ENCODE peak calls at places on chromosome 5, in ten cellular contexts. One of them, this sample, is unnamed.

GRCh38 chr5:66551338-66551737 is 44.9 kb upstream of the MAST4 start:
- DNase-seq in NCI-H146: no peak
- DNase-seq in AG08395: no peak
- DNase-seq in GM06990: no peak
- DNase-seq in AG09319: no peak
- DNase-seq in AG08396: no peak
- DNase-seq in activated CD4-positive, alpha-beta T cell treated with anti-CD3 and anti-CD28 coated beads, Interleukin-2, amount 50 U/mL, for 48 hours: no peak
- DNase-seq in stimulated activated CD8-positive, alpha-beta memory T cell treated with anti-CD3 and anti-CD28 coated beads, Interleukin-15, amount 100 ng/mL, for 4 hours: no peak
- DNase-seq in neural progenitor cell: no peak
- DNase-seq in amniotic stem cell: no peak
- DNase-seq in this sample: no peak

GRCh38 chr5:120527251-120527650 is 63.2 kb downstream of the PRR16 start:
- DNase-seq in amniotic stem cell: no peak
- DNase-seq in stimulated activated CD8-positive, alpha-beta memory T cell treated with anti-CD3 and anti-CD28 coated beads, Interleukin-15, amount 100 ng/mL, for 4 hours: no peak
- DNase-seq in AG09319: no peak
- DNase-seq in AG08395: no peak
- DNase-seq in neural progenitor cell: peak
- DNase-seq in GM06990: no peak
- DNase-seq in activated CD4-positive, alpha-beta T cell treated with anti-CD3 and anti-CD28 coated beads, Interleukin-2, amount 50 U/mL, for 48 hours: no peak
- DNase-seq in NCI-H146: no peak
- DNase-seq in AG08396: no peak
- DNase-seq in this sample: peak

GRCh38 chr5:5881294-5881693 is 458.8 kb downstream of the ICE1 start:
- DNase-seq in NCI-H146: no peak
- DNase-seq in stimulated activated CD8-positive, alpha-beta memory T cell treated with anti-CD3 and anti-CD28 coated beads, Interleukin-15, amount 100 ng/mL, for 4 hours: no peak
- DNase-seq in AG08396: no peak
- DNase-seq in AG08395: no peak
- DNase-seq in activated CD4-positive, alpha-beta T cell treated with anti-CD3 and anti-CD28 coated beads, Interleukin-2, amount 50 U/mL, for 48 hours: no peak
- DNase-seq in neural progenitor cell: peak
- DNase-seq in GM06990: no peak
- DNase-seq in amniotic stem cell: no peak
- DNase-seq in AG09319: no peak
- DNase-seq in this sample: no peak

GRCh38 chr5:27594141-27594540 is 555.8 kb upstream of the CDH9 start:
- DNase-seq in neural progenitor cell: no peak
- DNase-seq in AG08395: no peak
- DNase-seq in GM06990: no peak
- DNase-seq in NCI-H146: peak
- DNase-seq in stimulated activated CD8-positive, alpha-beta memory T cell treated with anti-CD3 and anti-CD28 coated beads, Interleukin-15, amount 100 ng/mL, for 4 hours: no peak
- DNase-seq in AG09319: no peak
- DNase-seq in AG08396: no peak
- DNase-seq in amniotic stem cell: no peak
- DNase-seq in activated CD4-positive, alpha-beta T cell treated with anti-CD3 and anti-CD28 coated beads, Interleukin-2, amount 50 U/mL, for 48 hours: no peak
- DNase-seq in this sample: no peak

GRCh38 chr5:96336351-96336985 is 96.6 kb downstream of the PCSK1 start:
- DNase-seq in activated CD4-positive, alpha-beta T cell treated with anti-CD3 and anti-CD28 coated beads, Interleukin-2, amount 50 U/mL, for 48 hours: peak
- DNase-seq in GM06990: no peak
- DNase-seq in NCI-H146: peak
- DNase-seq in neural progenitor cell: peak
- DNase-seq in AG09319: peak
- DNase-seq in amniotic stem cell: peak
- DNase-seq in AG08395: peak
- DNase-seq in stimulated activated CD8-positive, alpha-beta memory T cell treated with anti-CD3 and anti-CD28 coated beads, Interleukin-15, amount 100 ng/mL, for 4 hours: peak
- DNase-seq in AG08396: peak
- DNase-seq in this sample: peak

GRCh38 chr5:145510324-145510723 is 324.8 kb downstream of the PRELID2 start:
- DNase-seq in AG08396: peak
- DNase-seq in activated CD4-positive, alpha-beta T cell treated with anti-CD3 and anti-CD28 coated beads, Interleukin-2, amount 50 U/mL, for 48 hours: no peak
- DNase-seq in GM06990: no peak
- DNase-seq in AG08395: no peak
- DNase-seq in stimulated activated CD8-positive, alpha-beta memory T cell treated with anti-CD3 and anti-CD28 coated beads, Interleukin-15, amount 100 ng/mL, for 4 hours: no peak
- DNase-seq in neural progenitor cell: no peak
- DNase-seq in AG09319: no peak
- DNase-seq in NCI-H146: no peak
- DNase-seq in amniotic stem cell: no peak
- DNase-seq in this sample: no peak

GRCh38 chr5:180161420-180162303 is 47.3 kb downstream of the RASGEF1C start:
- DNase-seq in NCI-H146: peak
- DNase-seq in amniotic stem cell: no peak
- DNase-seq in neural progenitor cell: peak
- DNase-seq in AG09319: no peak
- DNase-seq in AG08395: no peak
- DNase-seq in stimulated activated CD8-positive, alpha-beta memory T cell treated with anti-CD3 and anti-CD28 coated beads, Interleukin-15, amount 100 ng/mL, for 4 hours: no peak
- DNase-seq in AG08396: no peak
- DNase-seq in GM06990: no peak
- DNase-seq in activated CD4-positive, alpha-beta T cell treated with anti-CD3 and anti-CD28 coated beads, Interleukin-2, amount 50 U/mL, for 48 hours: no peak
- DNase-seq in this sample: no peak

GRCh38 chr5:145925353-145925752 is 11.0 kb upstream of the SH3RF2 start:
- DNase-seq in activated CD4-positive, alpha-beta T cell treated with anti-CD3 and anti-CD28 coated beads, Interleukin-2, amount 50 U/mL, for 48 hours: no peak
- DNase-seq in amniotic stem cell: peak
- DNase-seq in neural progenitor cell: peak
- DNase-seq in GM06990: no peak
- DNase-seq in AG08396: peak
- DNase-seq in AG08395: peak
- DNase-seq in stimulated activated CD8-positive, alpha-beta memory T cell treated with anti-CD3 and anti-CD28 coated beads, Interleukin-15, amount 100 ng/mL, for 4 hours: no peak
- DNase-seq in AG09319: no peak
- DNase-seq in NCI-H146: no peak
- DNase-seq in this sample: no peak

GRCh38 chr5:21236104-21236503 is 1248.1 kb upstream of the CDH18 start:
- DNase-seq in amniotic stem cell: no peak
- DNase-seq in activated CD4-positive, alpha-beta T cell treated with anti-CD3 and anti-CD28 coated beads, Interleukin-2, amount 50 U/mL, for 48 hours: no peak
- DNase-seq in AG08395: no peak
- DNase-seq in NCI-H146: no peak
- DNase-seq in AG08396: no peak
- DNase-seq in neural progenitor cell: no peak
- DNase-seq in AG09319: no peak
- DNase-seq in GM06990: no peak
- DNase-seq in stimulated activated CD8-positive, alpha-beta memory T cell treated with anti-CD3 and anti-CD28 coated beads, Interleukin-15, amount 100 ng/mL, for 4 hours: no peak
- DNase-seq in this sample: no peak

GRCh38 chr5:81856948-81857928 is 106.3 kb upstream of the SSBP2 start:
- DNase-seq in AG08396: peak
- DNase-seq in NCI-H146: peak
- DNase-seq in neural progenitor cell: peak
- DNase-seq in amniotic stem cell: no peak
- DNase-seq in AG09319: no peak
- DNase-seq in stimulated activated CD8-positive, alpha-beta memory T cell treated with anti-CD3 and anti-CD28 coated beads, Interleukin-15, amount 100 ng/mL, for 4 hours: no peak
- DNase-seq in activated CD4-positive, alpha-beta T cell treated with anti-CD3 and anti-CD28 coated beads, Interleukin-2, amount 50 U/mL, for 48 hours: no peak
- DNase-seq in GM06990: no peak
- DNase-seq in AG08395: no peak
- DNase-seq in this sample: peak

GRCh38 chr5:173328896-173329369 is 719 bp upstream of the STC2 start:
- DNase-seq in AG09319: no peak
- DNase-seq in neural progenitor cell: peak
- DNase-seq in activated CD4-positive, alpha-beta T cell treated with anti-CD3 and anti-CD28 coated beads, Interleukin-2, amount 50 U/mL, for 48 hours: peak
- DNase-seq in AG08395: peak
- DNase-seq in stimulated activated CD8-positive, alpha-beta memory T cell treated with anti-CD3 and anti-CD28 coated beads, Interleukin-15, amount 100 ng/mL, for 4 hours: no peak
- DNase-seq in GM06990: peak
- DNase-seq in AG08396: peak
- DNase-seq in NCI-H146: peak
- DNase-seq in amniotic stem cell: peak
- DNase-seq in this sample: peak

GRCh38 chr5:167587768-167588167 is 703.7 kb upstream of the WWC1 start:
- DNase-seq in AG08396: peak
- DNase-seq in AG08395: peak
- DNase-seq in NCI-H146: peak
- DNase-seq in AG09319: no peak
- DNase-seq in stimulated activated CD8-positive, alpha-beta memory T cell treated with anti-CD3 and anti-CD28 coated beads, Interleukin-15, amount 100 ng/mL, for 4 hours: no peak
- DNase-seq in activated CD4-positive, alpha-beta T cell treated with anti-CD3 and anti-CD28 coated beads, Interleukin-2, amount 50 U/mL, for 48 hours: no peak
- DNase-seq in amniotic stem cell: no peak
- DNase-seq in neural progenitor cell: peak
- DNase-seq in GM06990: no peak
- DNase-seq in this sample: peak

GRCh38 chr5:14186132-14186830 is 43.1 kb downstream of the TRIO start:
- DNase-seq in stimulated activated CD8-positive, alpha-beta memory T cell treated with anti-CD3 and anti-CD28 coated beads, Interleukin-15, amount 100 ng/mL, for 4 hours: no peak
- DNase-seq in AG08396: no peak
- DNase-seq in GM06990: no peak
- DNase-seq in AG08395: no peak
- DNase-seq in activated CD4-positive, alpha-beta T cell treated with anti-CD3 and anti-CD28 coated beads, Interleukin-2, amount 50 U/mL, for 48 hours: no peak
- DNase-seq in AG09319: no peak
- DNase-seq in amniotic stem cell: no peak
- DNase-seq in NCI-H146: no peak
- DNase-seq in neural progenitor cell: no peak
- DNase-seq in this sample: no peak

GRCh38 chr5:173786296-173787187 is 101.6 kb upstream of the CPEB4 start:
- DNase-seq in amniotic stem cell: no peak
- DNase-seq in AG08396: no peak
- DNase-seq in activated CD4-positive, alpha-beta T cell treated with anti-CD3 and anti-CD28 coated beads, Interleukin-2, amount 50 U/mL, for 48 hours: no peak
- DNase-seq in AG08395: no peak
- DNase-seq in NCI-H146: peak
- DNase-seq in stimulated activated CD8-positive, alpha-beta memory T cell treated with anti-CD3 and anti-CD28 coated beads, Interleukin-15, amount 100 ng/mL, for 4 hours: no peak
- DNase-seq in GM06990: peak
- DNase-seq in neural progenitor cell: peak
- DNase-seq in AG09319: no peak
- DNase-seq in this sample: no peak

GRCh38 chr5:586751-587285 is 25.3 kb upstream of the CEP72 start:
- DNase-seq in AG09319: no peak
- DNase-seq in AG08396: no peak
- DNase-seq in neural progenitor cell: no peak
- DNase-seq in NCI-H146: no peak
- DNase-seq in amniotic stem cell: no peak
- DNase-seq in AG08395: peak
- DNase-seq in stimulated activated CD8-positive, alpha-beta memory T cell treated with anti-CD3 and anti-CD28 coated beads, Interleukin-15, amount 100 ng/mL, for 4 hours: no peak
- DNase-seq in activated CD4-positive, alpha-beta T cell treated with anti-CD3 and anti-CD28 coated beads, Interleukin-2, amount 50 U/mL, for 48 hours: no peak
- DNase-seq in GM06990: no peak
- DNase-seq in this sample: no peak

This sample was measured in SJCRH30.